ENCODE peak calls at places on chromosome 5, in four cellular contexts. O, W, N and B are unnamed samples.

GRCh38 chr5:146852089-146852488 is 26.5 kb downstream of the PPP2R2B start:
- DNase-seq in O (no peak), W (no peak), N (no peak), B (no peak)

GRCh38 chr5:39331993-39332392 is 32.3 kb downstream of the C9 start:
- DNase-seq in O (no peak), W (no peak), N (no peak), B (no peak)

GRCh38 chr5:146034127-146034526 is 71.2 kb downstream of the PLAC8L1 start:
- DNase-seq in O (no peak), W (no peak), N (no peak), B (no peak)

GRCh38 chr5:138934971-138935370 is 59.8 kb upstream of the LRRTM2 start:
- DNase-seq in O (no peak), W (no peak), N (no peak), B (no peak)

GRCh38 chr5:37938861-37939260 is 99.0 kb upstream of the GDNF start:
- DNase-seq in O (no peak), W (no peak), N (no peak), B (no peak)

GRCh38 chr5:95725937-95726810 is 5.0 kb upstream of the RHOBTB3 start:
- DNase-seq in O (no peak), W (no peak), N (no peak), B (no peak)

GRCh38 chr5:148372883-148373282 is 10.9 kb upstream of the FBXO38 start:
- DNase-seq in O (no peak), W (no peak), N (no peak), B (no peak)

GRCh38 chr5:83955916-83956315 is 235.3 kb upstream of the HAPLN1 start:
- DNase-seq in O (no peak), W (no peak), N (no peak), B (no peak)

GRCh38 chr5:173714551-173715428 is 98.3 kb upstream of the BOD1 start:
- DNase-seq in O (no peak), W (no peak), N (peak), B (no peak)

GRCh38 chr5:143673676-143674468 is 138.1 kb upstream of the HMHB1 start:
- DNase-seq in O (no peak), W (no peak), N (no peak), B (no peak)

GRCh38 chr5:99936911-99937310 is 598.3 kb upstream of the FAM174A start:
- DNase-seq in O (no peak), W (no peak), N (no peak), B (no peak)

GRCh38 chr5:181187500-181188213 is 17.3 kb downstream of the TRIM7 start:
- DNase-seq in O (no peak), W (no peak), N (peak), B (peak)

DNA sequence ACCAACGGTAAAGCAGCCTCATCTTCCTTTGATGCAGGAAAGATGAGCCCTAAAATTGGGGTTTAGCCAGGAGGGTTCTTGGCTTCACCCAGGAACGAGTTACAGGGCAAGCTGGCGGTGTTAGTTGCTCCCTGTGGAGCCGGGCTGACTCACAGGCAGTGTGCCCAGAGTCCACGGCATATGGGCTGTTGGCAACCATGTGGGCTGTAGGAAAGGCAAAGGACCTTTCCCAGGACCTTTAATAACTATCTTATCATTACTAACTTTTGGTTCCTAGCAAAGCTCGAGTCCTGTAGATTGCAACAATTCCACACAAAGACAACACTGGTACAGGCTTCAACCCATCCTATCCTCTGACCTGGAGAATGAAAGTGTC is 29.8 kb upstream of the CLPTM1L start:
- DNase-seq in O (no peak), W (no peak), N (no peak), B (no peak)
- TF ChIP-seq POLR2AphosphoS5 in O (no peak), W (no peak), N (no peak), B (no peak)

GRCh38 chr5:180138976-180139730 is 67.6 kb upstream of the RNF130 start:
- DNase-seq in O (no peak), W (no peak), N (no peak), B (no peak)

GRCh38 chr5:180141068-180141660 is 67.8 kb downstream of the RASGEF1C start:
- DNase-seq in O (no peak), W (no peak), N (no peak), B (no peak)

GRCh38 chr5:180140627-180141006 is 68.4 kb downstream of the RASGEF1C start:
- DNase-seq in O (no peak), W (no peak), N (no peak), B (no peak)

GRCh38 chr5:180138214-180138975 is 66.8 kb upstream of the RNF130 start:
- DNase-seq in O (no peak), W (no peak), N (no peak), B (no peak)

GRCh38 chr5:180139731-180140626 is 68.4 kb upstream of the RNF130 start:
- DNase-seq in O (no peak), W (no peak), N (no peak), B (no peak)
- TF ChIP-seq SPI1 in O (no peak), W (no peak), N (no peak), B (no peak)

DNA sequence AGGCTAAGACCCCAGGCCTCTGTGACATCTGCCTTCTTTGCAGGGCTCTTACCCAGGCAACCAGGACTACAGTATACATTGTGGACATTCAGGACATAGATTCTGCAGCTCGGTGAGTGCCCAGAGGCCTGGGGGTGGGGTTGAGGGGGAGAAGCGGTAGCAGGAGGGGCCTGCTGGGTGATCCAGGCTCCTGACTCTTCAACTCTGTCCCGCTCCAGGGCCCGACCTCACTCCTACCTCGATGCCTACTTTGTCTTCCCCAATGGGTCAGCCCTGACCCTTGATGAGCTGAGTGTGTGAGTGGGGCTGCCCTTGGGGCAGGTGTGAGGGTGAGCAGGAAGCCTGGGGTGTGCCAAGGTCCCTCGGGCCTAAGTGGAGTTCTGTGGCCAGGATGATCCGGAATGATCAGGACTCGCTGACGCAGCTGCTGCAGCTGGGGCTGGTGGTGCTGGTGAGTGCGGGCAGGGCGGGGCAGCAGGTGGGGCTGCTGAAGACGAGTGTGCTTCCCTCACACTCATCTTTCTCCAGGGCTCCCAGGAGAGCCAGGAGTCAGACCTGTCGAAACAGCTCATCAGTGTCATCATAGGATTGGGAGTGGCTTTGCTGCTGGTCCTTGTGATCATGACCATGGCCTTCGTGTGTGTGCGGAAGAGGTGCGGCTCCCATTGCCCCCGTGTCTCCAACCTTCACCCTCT is 19.8 kb downstream of the GPRIN1 start:
- DNase-seq in O (no peak), W (no peak), N (no peak), B (no peak)
- TF ChIP-seq POLR2AphosphoS5 in O (no peak), W (no peak), N (no peak), B (no peak)

GRCh38 chr5:178387856-178388190 is 155.2 kb upstream of the PHYKPL start:
- DNase-seq in O (no peak), W (no peak), N (no peak), B (no peak)
- TF ChIP-seq SPI1 in O (no peak), W (no peak), N (no peak), B (no peak)

DNA sequence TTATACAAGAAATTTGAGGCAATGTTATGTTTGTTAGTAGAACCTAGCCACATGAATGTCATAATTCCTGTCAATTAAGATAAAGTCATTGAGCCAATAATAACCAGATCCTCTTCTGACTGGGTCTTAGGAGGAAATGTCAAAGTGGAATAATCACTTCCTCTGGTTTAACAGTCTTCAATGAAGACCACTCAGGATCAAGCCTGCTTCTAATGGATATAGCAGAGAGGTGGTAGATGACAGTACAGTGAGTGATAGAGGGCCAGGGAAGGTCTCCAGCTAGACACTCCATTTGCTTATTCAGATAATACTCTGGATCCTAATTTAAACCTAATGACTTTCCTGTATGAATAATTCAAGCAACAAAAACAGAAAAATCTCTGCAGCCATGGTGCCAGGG is 474.2 kb downstream of the DNAH5 start:
- DNase-seq in O (no peak), W (no peak), N (no peak), B (no peak)
- TF ChIP-seq POLR2AphosphoS5 in O (no peak), W (no peak), N (no peak), B (no peak)